ENCODE peak calls at places on chromosomes 16 and 17, in seven cellular contexts. H is fibroblast of lung, X is colonic mucosa, O is HCT116, T is K562, Z is endothelial cell of umbilical vein, P is IMR-90. G is an unnamed sample. For H3K4me1, the result is how much of the 10 kb centered on the place peaks cover.

GRCh38 chr16:74625500-74626350 is 18.8 kb upstream of the GLG1 start:
- DNase-seq in H (no peak), X (no peak), O (no peak), T (no peak), Z (no peak), P (no peak), G (no peak)

GRCh38 chr17:79042421-79043190 is 18.6 kb downstream of the C1QTNF1 start:
- DNase-seq in H (peak), X (peak), O (peak), T (peak), Z (no peak), P (peak), G (no peak)

GRCh38 chr17:64128787-64129514 is 993 bp downstream of the ERN1 start:
- DNase-seq in H (peak), X (peak), O (no peak), T (no peak), Z (peak), P (no peak), G (no peak)

GRCh38 chr16:10617662-10618420 is 37.4 kb upstream of the EMP2 start:
- DNase-seq in H (no peak), X (no peak), O (no peak), T (no peak), Z (no peak), P (no peak), G (no peak)

GRCh38 chr17:42221886-42222745 is 27.8 kb upstream of the GHDC start:
- DNase-seq in H (peak), X (no peak), O (peak), T (peak), Z (peak), P (peak), G (no peak)

GRCh38 chr17:30964878-30965277 is 6.0 kb upstream of the RNF135 start:
- DNase-seq in H (peak), X (no peak), O (no peak), T (no peak), Z (no peak), P (peak), G (no peak)

GRCh38 chr16:50884066-50884860 is 142.4 kb downstream of the CYLD start:
- DNase-seq in H (no peak), X (no peak), O (no peak), T (peak), Z (no peak), P (no peak), G (no peak)

GRCh38 chr16:72240949-72241348 is 69.0 kb upstream of the PMFBP1 start:
- DNase-seq in H (no peak), X (no peak), O (no peak), T (no peak), Z (no peak), P (no peak), G (no peak)

GRCh38 chr17:5838661-5839300 is 231.4 kb upstream of the WSCD1 start:
- DNase-seq in H (no peak), X (no peak), O (no peak), T (no peak), Z (no peak), P (no peak), G (no peak)

GRCh38 chr17:4342535-4342934 is 23.9 kb downstream of the UBE2G1 start:
- DNase-seq in H (no peak), X (no peak), O (no peak), T (no peak), Z (no peak), P (no peak), G (no peak)

GRCh38 chr17:10198509-10199249 is at the start of gene GAS7:
- DNase-seq in H (no peak), X (peak), O (no peak), T (peak), Z (no peak), P (peak), G (peak)

GRCh38 chr16:23499801-23500200 is 10.5 kb downstream of the GGA2 start:
- DNase-seq in H (no peak), X (no peak), O (no peak), T (no peak), Z (no peak), P (no peak), G (no peak)

GRCh38 chr17:74918906-74919305 is 4.1 kb downstream of the USH1G start:
- DNase-seq in H (no peak), X (no peak), O (no peak), T (no peak), Z (no peak), P (no peak), G (no peak)

GRCh38 chr16:15879255-15879804 is 9.1 kb downstream of the CEP20 start:
- DNase-seq in H (peak), X (no peak), O (no peak), T (peak), Z (peak), P (peak), G (no peak)

GRCh38 chr16:52498640-52499039 is 48.3 kb downstream of the TOX3 start:
- DNase-seq in H (no peak), X (peak), O (no peak), T (no peak), Z (no peak), P (no peak), G (no peak)

GRCh38 chr17:58343131-58343530 is 8.9 kb downstream of the SUPT4H1 start:
- DNase-seq in H (no peak), X (no peak), O (no peak), T (no peak), Z (no peak), P (no peak), G (no peak)

GRCh38 chr16:80669673-80670072 is 128.9 kb downstream of the DYNLRB2 start:
- DNase-seq in H (no peak), X (no peak), O (no peak), T (no peak), Z (no peak), P (no peak), G (no peak)

GRCh38 chr17:36495076-36495578 is 8.6 kb downstream of the ZNHIT3 start:
- DNase-seq in H (no peak), X (no peak), O (no peak), T (no peak), Z (no peak), P (no peak), G (no peak)

GRCh38 chr16:23206986-23207385 is 24.4 kb downstream of the SCNN1G start:
- DNase-seq in H (no peak), X (no peak), O (no peak), T (no peak), Z (no peak), P (no peak), G (no peak)

GRCh38 chr16:14347706-14348105 is 276.6 kb downstream of the MRTFB start:
- DNase-seq in H (no peak), X (no peak), O (no peak), T (no peak), Z (no peak), P (no peak), G (no peak)

DNA sequence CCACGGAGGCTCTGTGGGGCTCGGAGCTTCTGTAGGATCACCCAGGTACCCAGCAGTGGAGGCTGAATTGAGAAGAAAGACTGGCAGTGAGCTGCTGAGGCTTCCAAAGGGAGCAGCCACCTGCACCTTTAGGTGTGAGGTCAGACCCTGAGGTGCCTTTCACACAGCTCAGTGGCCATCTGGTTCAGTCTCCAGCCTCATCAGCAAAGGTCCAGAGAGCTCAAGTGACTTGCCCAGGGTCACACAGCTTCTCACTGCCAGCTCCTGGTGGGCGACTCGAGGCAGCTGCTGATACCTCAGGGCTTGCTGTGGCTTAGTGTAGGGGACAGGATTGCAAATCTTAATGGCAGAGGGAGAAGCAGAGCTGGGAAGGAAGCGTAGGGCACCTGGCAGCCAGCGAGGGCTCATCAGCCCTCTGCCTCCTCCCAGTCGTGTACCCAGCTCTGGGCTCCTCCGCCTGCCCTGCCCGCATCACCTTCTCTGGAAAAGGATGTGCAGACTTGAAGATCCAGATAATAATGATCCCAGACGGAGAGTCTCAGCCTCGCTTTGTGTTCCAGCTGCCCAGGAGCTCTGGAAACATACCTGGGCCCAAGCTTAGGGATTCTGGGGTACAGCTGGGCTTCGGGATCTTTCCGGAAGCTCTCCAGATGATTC is 165.3 kb upstream of the GSE1 start:
- DNase-seq in H (no peak), X (no peak), O (no peak), T (no peak), Z (no peak), P (no peak), G (no peak)
- H3K4me1 ChIP-seq in H (under half), X (under half), O (under half), T (under half), Z (under half), P (under half), G (under half)

GRCh38 chr17:28488884-28489276 is 15.4 kb downstream of the SLC13A2 start:
- DNase-seq in H (no peak), X (no peak), O (no peak), T (no peak), Z (no peak), P (no peak), G (peak)

GRCh38 chr17:28491860-28492259 is 14.3 kb upstream of the FOXN1 start:
- DNase-seq in H (no peak), X (no peak), O (no peak), T (no peak), Z (no peak), P (no peak), G (no peak)

GRCh38 chr17:28492352-28493310 is 13.5 kb upstream of the FOXN1 start:
- DNase-seq in H (peak), X (no peak), O (no peak), T (no peak), Z (no peak), P (no peak), G (peak)

GRCh38 chr17:28493467-28493866 is 12.7 kb upstream of the FOXN1 start:
- DNase-seq in H (peak), X (no peak), O (no peak), T (no peak), Z (no peak), P (peak), G (peak)

GRCh38 chr17:28491286-28491685 is 14.9 kb upstream of the FOXN1 start:
- DNase-seq in H (no peak), X (no peak), O (no peak), T (no peak), Z (no peak), P (no peak), G (peak)
- H3K9ac ChIP-seq in H (no peak), X (no peak), O (no peak), T (no peak), Z (no peak), P (no peak), G (no peak)

GRCh38 chr17:82377924-82378740 is 6.6 kb downstream of the UTS2R start:
- DNase-seq in H (no peak), X (no peak), O (no peak), T (no peak), Z (no peak), P (no peak), G (peak)

GRCh38 chr17:82376042-82376730 is 4.6 kb downstream of the UTS2R start:
- DNase-seq in H (no peak), X (no peak), O (no peak), T (no peak), Z (no peak), P (no peak), G (peak)

GRCh38 chr17:82380860-82381702 is 9.5 kb downstream of the UTS2R start:
- DNase-seq in H (no peak), X (no peak), O (no peak), T (no peak), Z (no peak), P (peak), G (no peak)

GRCh38 chr17:82375359-82376041 is 3.9 kb downstream of the UTS2R start:
- DNase-seq in H (no peak), X (no peak), O (no peak), T (no peak), Z (no peak), P (no peak), G (peak)

GRCh38 chr17:82378741-82379021 is 7.1 kb downstream of the UTS2R start:
- DNase-seq in H (no peak), X (no peak), O (no peak), T (no peak), Z (no peak), P (no peak), G (peak)
- TF ChIP-seq CTCF in H (no peak), X (no peak), O (no peak), T (no peak), Z (no peak), P (no peak), G (no peak)

GRCh38 chr16:70582280-70582978 is 58.8 kb downstream of the SF3B3 start:
- DNase-seq in H (no peak), X (no peak), O (no peak), T (peak), Z (no peak), P (no peak), G (no peak)
- H3K4me1 ChIP-seq in H (under half), X (under half), O (under half), T (under half), Z (under half), P (under half), G (under half)

DNA sequence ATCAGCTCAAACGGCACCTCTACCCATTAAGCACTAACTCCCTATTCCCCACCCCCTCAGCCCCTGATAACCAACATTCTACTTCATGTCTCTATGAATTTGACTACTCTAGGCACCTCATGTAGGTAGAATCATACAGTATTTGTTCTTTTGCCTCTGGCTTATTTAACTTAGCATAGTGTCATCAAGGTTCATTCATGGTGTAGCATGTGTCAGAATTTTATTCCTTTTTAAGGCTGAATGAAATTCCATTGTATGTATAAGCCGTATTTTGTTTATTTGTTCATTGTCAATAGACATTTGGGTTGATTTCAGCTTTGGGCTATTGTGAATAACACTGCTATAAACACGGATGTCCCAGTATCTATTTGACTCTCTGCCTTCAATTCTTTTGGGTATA is 794.9 kb upstream of the SOX9 start:
- DNase-seq in H (no peak), X (no peak), O (no peak), T (no peak), Z (no peak), P (no peak), G (no peak)
- H3K9ac ChIP-seq in H (no peak), X (no peak), O (no peak), T (no peak), Z (no peak), P (no peak), G (no peak)

DNA sequence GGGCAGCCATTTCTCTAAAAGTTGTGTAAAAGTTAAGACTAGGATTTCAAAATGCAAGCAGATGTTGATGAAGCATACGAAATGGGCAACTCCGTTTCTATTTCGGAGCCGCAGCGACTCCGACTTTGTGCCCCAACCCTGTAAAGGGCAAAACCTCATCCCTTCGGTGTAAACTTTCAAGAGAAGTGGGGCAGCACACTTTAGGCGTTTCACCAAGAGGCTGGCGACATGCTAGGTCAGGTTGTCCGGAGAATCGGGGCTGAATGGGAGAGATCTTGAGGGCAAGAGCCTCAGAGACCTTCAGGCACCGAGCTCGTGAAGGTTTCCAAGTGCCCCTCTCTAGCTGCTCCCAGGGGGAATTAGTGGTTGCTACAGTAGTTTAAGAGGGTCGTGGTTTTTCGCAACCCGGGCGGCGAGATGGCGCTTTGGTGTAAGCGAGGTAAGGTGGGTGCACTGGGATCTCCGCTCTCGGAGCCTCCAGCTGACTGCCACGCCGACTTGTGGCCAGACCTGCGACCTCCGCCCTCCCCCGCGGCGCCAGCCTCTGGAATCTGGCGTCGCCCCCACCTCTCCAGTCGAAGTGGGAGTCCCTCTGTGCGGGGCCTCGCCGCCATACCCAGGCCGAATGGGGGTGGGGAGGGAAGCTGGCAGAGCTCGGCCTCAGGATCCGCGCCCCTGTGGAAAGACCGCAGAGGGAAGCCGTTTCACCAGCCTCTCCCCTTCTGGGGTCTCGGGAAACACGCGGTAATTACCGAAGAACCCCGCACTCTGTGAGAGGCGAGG is 979 bp upstream of the HEXIM2 start:
- DNase-seq in H (peak), X (peak), O (no peak), T (peak), Z (peak), P (peak), G (peak)
- TF ChIP-seq CTCF in H (peak), X (no peak), O (peak), T (peak), Z (no peak), P (peak), G (peak)

GRCh38 chr17:45428954-45429337 is 3.7 kb downstream of the ARHGAP27 start:
- DNase-seq in H (no peak), X (no peak), O (no peak), T (no peak), Z (no peak), P (no peak), G (peak)
- H3K4me1 ChIP-seq in H (under half), X (under half), O (under half), T (under half), Z (under half), P (under half), G (under half)

G was measured in kidney.